ENCODE peak calls at places on chromosomes 11 and 22, in five cellular contexts. One of them, this sample, is unnamed.

GRCh38 chr22:38186429-38186828 is 4.8 kb upstream of the PLA2G6 start:
- DNase-seq in upper lobe of right lung: no peak
- DNase-seq in stimulated activated CD4-positive, alpha-beta T cell treated with anti-CD3 and anti-CD28 coated beads, Interleukin-4, amount 100 ng/mL, for 1 hour: no peak
- DNase-seq in KBM-7: no peak
- DNase-seq in left ventricle myocardium inferior: no peak
- DNase-seq in this sample: peak; percentile 38

GRCh38 chr11:115657586-115657985 is 153.4 kb upstream of the CADM1 start:
- DNase-seq in upper lobe of right lung: no peak
- DNase-seq in stimulated activated CD4-positive, alpha-beta T cell treated with anti-CD3 and anti-CD28 coated beads, Interleukin-4, amount 100 ng/mL, for 1 hour: no peak
- DNase-seq in KBM-7: no peak
- DNase-seq in left ventricle myocardium inferior: no peak
- DNase-seq in this sample: no peak

GRCh38 chr22:38049812-38050619 is 7.2 kb upstream of the PICK1 start:
- DNase-seq in upper lobe of right lung: no peak
- DNase-seq in stimulated activated CD4-positive, alpha-beta T cell treated with anti-CD3 and anti-CD28 coated beads, Interleukin-4, amount 100 ng/mL, for 1 hour: no peak
- DNase-seq in KBM-7: no peak
- DNase-seq in left ventricle myocardium inferior: no peak
- DNase-seq in this sample: no peak

GRCh38 chr22:31618471-31619176 is 43.4 kb downstream of the PISD start:
- DNase-seq in upper lobe of right lung: no peak
- DNase-seq in stimulated activated CD4-positive, alpha-beta T cell treated with anti-CD3 and anti-CD28 coated beads, Interleukin-4, amount 100 ng/mL, for 1 hour: no peak
- DNase-seq in KBM-7: no peak
- DNase-seq in left ventricle myocardium inferior: no peak
- DNase-seq in this sample: no peak

GRCh38 chr11:15972838-15973237 is 383.5 kb downstream of the SOX6 start:
- DNase-seq in upper lobe of right lung: no peak
- DNase-seq in stimulated activated CD4-positive, alpha-beta T cell treated with anti-CD3 and anti-CD28 coated beads, Interleukin-4, amount 100 ng/mL, for 1 hour: no peak
- DNase-seq in KBM-7: no peak
- DNase-seq in left ventricle myocardium inferior: no peak
- DNase-seq in this sample: no peak

GRCh38 chr22:50211147-50211546 is 10.3 kb downstream of the SELENOO start:
- DNase-seq in upper lobe of right lung: no peak
- DNase-seq in stimulated activated CD4-positive, alpha-beta T cell treated with anti-CD3 and anti-CD28 coated beads, Interleukin-4, amount 100 ng/mL, for 1 hour: no peak
- DNase-seq in KBM-7: no peak
- DNase-seq in left ventricle myocardium inferior: no peak
- DNase-seq in this sample: no peak

GRCh38 chr11:75592699-75593098 is 30.6 kb downstream of the SERPINH1 start:
- DNase-seq in upper lobe of right lung: no peak
- DNase-seq in stimulated activated CD4-positive, alpha-beta T cell treated with anti-CD3 and anti-CD28 coated beads, Interleukin-4, amount 100 ng/mL, for 1 hour: no peak
- DNase-seq in KBM-7: no peak
- DNase-seq in left ventricle myocardium inferior: no peak
- DNase-seq in this sample: no peak

GRCh38 chr11:35488117-35488516 is 37.3 kb downstream of the PAMR1 start:
- DNase-seq in upper lobe of right lung: no peak
- DNase-seq in stimulated activated CD4-positive, alpha-beta T cell treated with anti-CD3 and anti-CD28 coated beads, Interleukin-4, amount 100 ng/mL, for 1 hour: no peak
- DNase-seq in KBM-7: no peak
- DNase-seq in left ventricle myocardium inferior: no peak
- DNase-seq in this sample: no peak

GRCh38 chr22:30325065-30325720 is 1.5 kb downstream of the TBC1D10A start:
- DNase-seq in upper lobe of right lung: no peak
- DNase-seq in stimulated activated CD4-positive, alpha-beta T cell treated with anti-CD3 and anti-CD28 coated beads, Interleukin-4, amount 100 ng/mL, for 1 hour: no peak
- DNase-seq in KBM-7: no peak
- DNase-seq in left ventricle myocardium inferior: no peak
- DNase-seq in this sample: peak; percentile 80

GRCh38 chr22:46830001-46830715 is 67.7 kb downstream of the TBC1D22A start:
- DNase-seq in upper lobe of right lung: peak; percentile 49
- DNase-seq in stimulated activated CD4-positive, alpha-beta T cell treated with anti-CD3 and anti-CD28 coated beads, Interleukin-4, amount 100 ng/mL, for 1 hour: no peak
- DNase-seq in KBM-7: no peak
- DNase-seq in left ventricle myocardium inferior: peak; percentile 59
- DNase-seq in this sample: peak; percentile 56

GRCh38 chr11:63768232-63769043 is at the start of gene ZFTA:
- DNase-seq in upper lobe of right lung: peak; percentile 83
- DNase-seq in stimulated activated CD4-positive, alpha-beta T cell treated with anti-CD3 and anti-CD28 coated beads, Interleukin-4, amount 100 ng/mL, for 1 hour: peak; percentile 66
- DNase-seq in KBM-7: peak; percentile 63
- DNase-seq in left ventricle myocardium inferior: peak; percentile 71
- DNase-seq in this sample: peak; percentile 69

GRCh38 chr11:119335091-119335654 is 846 bp downstream of the RNF26 start:
- DNase-seq in upper lobe of right lung: peak; percentile 57
- DNase-seq in stimulated activated CD4-positive, alpha-beta T cell treated with anti-CD3 and anti-CD28 coated beads, Interleukin-4, amount 100 ng/mL, for 1 hour: no peak
- DNase-seq in KBM-7: no peak
- DNase-seq in left ventricle myocardium inferior: no peak
- DNase-seq in this sample: no peak

GRCh38 chr11:100563541-100564280 is 123.4 kb upstream of the ARHGAP42 start:
- DNase-seq in upper lobe of right lung: no peak
- DNase-seq in stimulated activated CD4-positive, alpha-beta T cell treated with anti-CD3 and anti-CD28 coated beads, Interleukin-4, amount 100 ng/mL, for 1 hour: no peak
- DNase-seq in KBM-7: no peak
- DNase-seq in left ventricle myocardium inferior: no peak
- DNase-seq in this sample: no peak

GRCh38 chr11:13923182-13923581 is 39.3 kb upstream of the SPON1 start:
- DNase-seq in upper lobe of right lung: no peak
- DNase-seq in stimulated activated CD4-positive, alpha-beta T cell treated with anti-CD3 and anti-CD28 coated beads, Interleukin-4, amount 100 ng/mL, for 1 hour: no peak
- DNase-seq in KBM-7: no peak
- DNase-seq in left ventricle myocardium inferior: no peak
- DNase-seq in this sample: no peak

GRCh38 chr11:117415358-117415896 is 87.8 kb downstream of the CEP164 start:
- DNase-seq in upper lobe of right lung: no peak
- DNase-seq in stimulated activated CD4-positive, alpha-beta T cell treated with anti-CD3 and anti-CD28 coated beads, Interleukin-4, amount 100 ng/mL, for 1 hour: no peak
- DNase-seq in KBM-7: no peak
- DNase-seq in left ventricle myocardium inferior: no peak
- DNase-seq in this sample: no peak

GRCh38 chr11:12057299-12057980 is 49.0 kb upstream of the DKK3 start:
- DNase-seq in upper lobe of right lung: no peak
- DNase-seq in stimulated activated CD4-positive, alpha-beta T cell treated with anti-CD3 and anti-CD28 coated beads, Interleukin-4, amount 100 ng/mL, for 1 hour: no peak
- DNase-seq in KBM-7: no peak
- DNase-seq in left ventricle myocardium inferior: no peak
- DNase-seq in this sample: no peak

GRCh38 chr11:75491465-75491864 is 34.3 kb downstream of the GDPD5 start:
- DNase-seq in upper lobe of right lung: no peak
- DNase-seq in stimulated activated CD4-positive, alpha-beta T cell treated with anti-CD3 and anti-CD28 coated beads, Interleukin-4, amount 100 ng/mL, for 1 hour: no peak
- DNase-seq in KBM-7: no peak
- DNase-seq in left ventricle myocardium inferior: no peak
- DNase-seq in this sample: no peak

GRCh38 chr11:117870176-117870952 is 6.1 kb downstream of the FXYD6 start:
- DNase-seq in upper lobe of right lung: no peak
- DNase-seq in stimulated activated CD4-positive, alpha-beta T cell treated with anti-CD3 and anti-CD28 coated beads, Interleukin-4, amount 100 ng/mL, for 1 hour: no peak
- DNase-seq in KBM-7: no peak
- DNase-seq in left ventricle myocardium inferior: no peak
- DNase-seq in this sample: no peak

GRCh38 chr11:86183694-86184093 is 60.9 kb upstream of the EED start:
- DNase-seq in upper lobe of right lung: no peak
- DNase-seq in stimulated activated CD4-positive, alpha-beta T cell treated with anti-CD3 and anti-CD28 coated beads, Interleukin-4, amount 100 ng/mL, for 1 hour: peak; percentile 41
- DNase-seq in KBM-7: no peak
- DNase-seq in left ventricle myocardium inferior: no peak
- DNase-seq in this sample: peak; percentile 47

GRCh38 chr11:12102588-12103410 is 7.6 kb upstream of the MICAL2 start:
- DNase-seq in upper lobe of right lung: no peak
- DNase-seq in stimulated activated CD4-positive, alpha-beta T cell treated with anti-CD3 and anti-CD28 coated beads, Interleukin-4, amount 100 ng/mL, for 1 hour: no peak
- DNase-seq in KBM-7: no peak
- DNase-seq in left ventricle myocardium inferior: no peak
- DNase-seq in this sample: no peak

GRCh38 chr11:32433249-32434115 is 1.9 kb downstream of the WT1 start:
- DNase-seq in upper lobe of right lung: no peak
- DNase-seq in stimulated activated CD4-positive, alpha-beta T cell treated with anti-CD3 and anti-CD28 coated beads, Interleukin-4, amount 100 ng/mL, for 1 hour: no peak
- DNase-seq in KBM-7: no peak
- DNase-seq in left ventricle myocardium inferior: no peak
- DNase-seq in this sample: no peak

GRCh38 chr11:71305041-71305440 is 52.7 kb upstream of the SHANK2 start:
- DNase-seq in upper lobe of right lung: no peak
- DNase-seq in stimulated activated CD4-positive, alpha-beta T cell treated with anti-CD3 and anti-CD28 coated beads, Interleukin-4, amount 100 ng/mL, for 1 hour: no peak
- DNase-seq in KBM-7: no peak
- DNase-seq in left ventricle myocardium inferior: no peak
- DNase-seq in this sample: no peak

GRCh38 chr11:9565822-9566560 is 7.5 kb upstream of the WEE1 start:
- DNase-seq in upper lobe of right lung: no peak
- DNase-seq in stimulated activated CD4-positive, alpha-beta T cell treated with anti-CD3 and anti-CD28 coated beads, Interleukin-4, amount 100 ng/mL, for 1 hour: peak; percentile 33
- DNase-seq in KBM-7: peak; percentile 75
- DNase-seq in left ventricle myocardium inferior: no peak
- DNase-seq in this sample: peak; percentile 95

GRCh38 chr11:45930031-45930794 is 7.8 kb downstream of the LARGE2 start:
- DNase-seq in upper lobe of right lung: peak; percentile 73
- DNase-seq in stimulated activated CD4-positive, alpha-beta T cell treated with anti-CD3 and anti-CD28 coated beads, Interleukin-4, amount 100 ng/mL, for 1 hour: no peak
- DNase-seq in KBM-7: peak; percentile 86
- DNase-seq in left ventricle myocardium inferior: peak; percentile 62
- DNase-seq in this sample: no peak

GRCh38 chr11:35321532-35322320 is 97.6 kb downstream of the SLC1A2 start:
- DNase-seq in upper lobe of right lung: no peak
- DNase-seq in stimulated activated CD4-positive, alpha-beta T cell treated with anti-CD3 and anti-CD28 coated beads, Interleukin-4, amount 100 ng/mL, for 1 hour: no peak
- DNase-seq in KBM-7: no peak
- DNase-seq in left ventricle myocardium inferior: peak; percentile 22
- DNase-seq in this sample: no peak

GRCh38 chr11:103091441-103091809 is 535 bp downstream of the DCUN1D5 start:
- DNase-seq in upper lobe of right lung: peak; percentile 78
- DNase-seq in stimulated activated CD4-positive, alpha-beta T cell treated with anti-CD3 and anti-CD28 coated beads, Interleukin-4, amount 100 ng/mL, for 1 hour: peak; percentile 57
- DNase-seq in KBM-7: peak; percentile 54
- DNase-seq in left ventricle myocardium inferior: peak; percentile 31
- DNase-seq in this sample: peak; percentile 50

GRCh38 chr11:124070906-124071621 is 29.9 kb upstream of the OR10G7 start:
- DNase-seq in upper lobe of right lung: peak; percentile 81
- DNase-seq in stimulated activated CD4-positive, alpha-beta T cell treated with anti-CD3 and anti-CD28 coated beads, Interleukin-4, amount 100 ng/mL, for 1 hour: peak; percentile 66
- DNase-seq in KBM-7: peak; percentile 81
- DNase-seq in left ventricle myocardium inferior: peak; percentile 32
- DNase-seq in this sample: peak; percentile 90

GRCh38 chr11:33658195-33658900 is 42.3 kb downstream of the C11orf91 start:
- DNase-seq in upper lobe of right lung: no peak
- DNase-seq in stimulated activated CD4-positive, alpha-beta T cell treated with anti-CD3 and anti-CD28 coated beads, Interleukin-4, amount 100 ng/mL, for 1 hour: no peak
- DNase-seq in KBM-7: no peak
- DNase-seq in left ventricle myocardium inferior: no peak
- DNase-seq in this sample: no peak

GRCh38 chr11:72867970-72868369 is 53.8 kb downstream of the ATG16L2 start:
- DNase-seq in upper lobe of right lung: no peak
- DNase-seq in stimulated activated CD4-positive, alpha-beta T cell treated with anti-CD3 and anti-CD28 coated beads, Interleukin-4, amount 100 ng/mL, for 1 hour: no peak
- DNase-seq in KBM-7: no peak
- DNase-seq in left ventricle myocardium inferior: no peak
- DNase-seq in this sample: no peak

GRCh38 chr11:118924591-118925585 is 838 bp downstream of the BCL9L start:
- DNase-seq in upper lobe of right lung: peak; percentile 82
- DNase-seq in stimulated activated CD4-positive, alpha-beta T cell treated with anti-CD3 and anti-CD28 coated beads, Interleukin-4, amount 100 ng/mL, for 1 hour: peak; percentile 53
- DNase-seq in KBM-7: peak; percentile 57
- DNase-seq in left ventricle myocardium inferior: peak; percentile 62
- DNase-seq in this sample: peak; percentile 64

GRCh38 chr11:134339756-134340155 is 8.0 kb downstream of the GLB1L2 start:
- DNase-seq in upper lobe of right lung: no peak
- DNase-seq in stimulated activated CD4-positive, alpha-beta T cell treated with anti-CD3 and anti-CD28 coated beads, Interleukin-4, amount 100 ng/mL, for 1 hour: no peak
- DNase-seq in KBM-7: no peak
- DNase-seq in left ventricle myocardium inferior: no peak
- DNase-seq in this sample: no peak

GRCh38 chr11:103959279-103959930 is 77.0 kb upstream of the DDI1 start:
- DNase-seq in upper lobe of right lung: no peak
- DNase-seq in stimulated activated CD4-positive, alpha-beta T cell treated with anti-CD3 and anti-CD28 coated beads, Interleukin-4, amount 100 ng/mL, for 1 hour: no peak
- DNase-seq in KBM-7: peak; percentile 8
- DNase-seq in left ventricle myocardium inferior: no peak
- DNase-seq in this sample: no peak